ENCODE peak calls at places on chromosomes 12 and 14, in five cellular contexts. H is nephron progenitor cell; M is activated T-cell treated with anti-CD3 and anti-CD28 coated beads for 24 hours; Z is activated CD8-positive, alpha-beta T cell treated with anti-CD3 and anti-CD28 coated beads, Interleukin-2, amount 10 ng/mL, durations not matched to agents 7 days and 5 days; W is LoVo. F is an unnamed sample.
A peak's percentile ranks its signal among the peaks of the same experiment; 100 is the strongest.

GRCh38 chr14:72631401-72631800 is 262.5 kb downstream of the DPF3 start:
- DNase-seq in H (no peak), M (no peak), Z (peak; percentile 12), W (no peak), F (no peak)

GRCh38 chr14:99273025-99273723 is 1.2 kb upstream of the BCL11B start:
- DNase-seq in H (peak; percentile 67), M (no peak), Z (peak; percentile 70), W (peak; percentile 38), F (peak; percentile 75)

GRCh38 chr12:21500786-21501257 is 613 bp downstream of the RECQL start:
- DNase-seq in H (no peak), M (no peak), Z (no peak), W (no peak), F (no peak)

GRCh38 chr14:68655021-68655811 is 137.7 kb downstream of the ZFP36L1 start:
- DNase-seq in H (no peak), M (no peak), Z (no peak), W (no peak), F (no peak)

GRCh38 chr14:56310643-56311042 is 192.4 kb downstream of the PELI2 start:
- DNase-seq in H (no peak), M (no peak), Z (no peak), W (no peak), F (no peak)

GRCh38 chr12:53276511-53276910 is 8.4 kb downstream of the ESPL1 start:
- DNase-seq in H (no peak), M (no peak), Z (no peak), W (no peak), F (no peak)

GRCh38 chr12:105741786-105742566 is 396.8 kb downstream of the NUAK1 start:
- DNase-seq in H (no peak), M (no peak), Z (no peak), W (no peak), F (no peak)

GRCh38 chr12:106112094-106112822 is 26.5 kb downstream of the NUAK1 start:
- DNase-seq in H (no peak), M (no peak), Z (no peak), W (no peak), F (no peak)

F was measured in stimulated activated CD4-positive, alpha-beta T cell treated with anti-CD3 and anti-CD28 coated beads, TNF-alpha, amount 100 ng/mL, for 24 hours.